ENCODE peak calls at places on chromosomes 5 and 9, in eight cellular contexts. X is breast epithelium, D is prostate gland, E is HCT116, A is sigmoid colon, H is vagina, C is endothelial cell of umbilical vein, M is stomach. V is an unnamed sample.

GRCh38 chr9:125258832-125259534 is 2.6 kb upstream of the GAPVD1 start:
- DNase-seq in X (no peak), D (no peak), E (no peak), A (no peak), H (no peak), C (no peak), M (no peak), V (no peak)

GRCh38 chr5:35815089-35815936 is 41.4 kb upstream of the IL7R start:
- DNase-seq in X (no peak), D (no peak), E (peak; percentile 2), A (no peak), H (no peak), C (peak; percentile 59), M (no peak), V (no peak)

GRCh38 chr9:34633851-34634550 is 3.6 kb downstream of the SIGMAR1 start:
- DNase-seq in X (peak; percentile 45), D (peak; percentile 53), E (no peak), A (peak; percentile 79), H (no peak), C (peak; percentile 64), M (peak; percentile 65), V (peak; percentile 66)

GRCh38 chr5:94524841-94525697 is 93.3 kb downstream of the KIAA0825 start:
- DNase-seq in X (no peak), D (peak; percentile 7), E (peak; percentile 32), A (no peak), H (no peak), C (peak; percentile 60), M (no peak), V (no peak)

GRCh38 chr5:179357036-179357435 is 11.8 kb upstream of the ADAMTS2 start:
- DNase-seq in X (no peak), D (no peak), E (no peak), A (no peak), H (no peak), C (no peak), M (no peak), V (no peak)

GRCh38 chr9:16628421-16628820 is 242.0 kb downstream of the BNC2 start:
- DNase-seq in X (no peak), D (no peak), E (no peak), A (no peak), H (no peak), C (no peak), M (no peak), V (no peak)

GRCh38 chr5:174719211-174719610 is 5.2 kb upstream of the MSX2 start:
- DNase-seq in X (no peak), D (no peak), E (no peak), A (no peak), H (no peak), C (no peak), M (no peak), V (no peak)

GRCh38 chr5:54610197-54610898 is 92.8 kb downstream of the SNX18 start:
- DNase-seq in X (no peak), D (no peak), E (no peak), A (no peak), H (no peak), C (peak; percentile 33), M (no peak), V (peak; percentile 13)

GRCh38 chr9:135130266-135130976 is 43.0 kb downstream of the OLFM1 start:
- DNase-seq in X (no peak), D (no peak), E (peak; percentile 63), A (no peak), H (no peak), C (no peak), M (peak; percentile 59), V (peak; percentile 43)

GRCh38 chr9:73780916-73781315 is 629.3 kb downstream of the ANXA1 start:
- DNase-seq in X (no peak), D (no peak), E (no peak), A (no peak), H (no peak), C (no peak), M (no peak), V (no peak)

GRCh38 chr9:134663753-134664415 is 22.3 kb downstream of the COL5A1 start:
- DNase-seq in X (no peak), D (no peak), E (no peak), A (peak; percentile 65), H (no peak), C (no peak), M (no peak), V (no peak)

GRCh38 chr5:177419045-177419444 is 7.4 kb upstream of the GRK6 start:
- DNase-seq in X (no peak), D (no peak), E (no peak), A (no peak), H (no peak), C (no peak), M (no peak), V (no peak)

GRCh38 chr9:126154182-126154827 is 172.3 kb upstream of the MVB12B start:
- DNase-seq in X (no peak), D (no peak), E (no peak), A (no peak), H (no peak), C (no peak), M (peak; percentile 19), V (no peak)

GRCh38 chr5:78628260-78629024 is 20.1 kb downstream of the LHFPL2 start:
- DNase-seq in X (no peak), D (no peak), E (no peak), A (no peak), H (no peak), C (no peak), M (no peak), V (no peak)

GRCh38 chr9:92882276-92882675 is 4.4 kb upstream of the ZNF484 start:
- DNase-seq in X (no peak), D (no peak), E (no peak), A (no peak), H (no peak), C (no peak), M (no peak), V (no peak)
- TF ChIP-seq POLR2AphosphoS5 in X (no peak), D (no peak), E (no peak), A (no peak), H (no peak), C (no peak), M (no peak), V (no peak)

GRCh38 chr5:50666261-50667078 is at the start of gene PARP8:
- DNase-seq in X (peak; percentile 31), D (peak; percentile 26), E (no peak), A (peak; percentile 78), H (no peak), C (no peak), M (peak; percentile 51), V (peak; percentile 52)
- TF ChIP-seq POLR2AphosphoS5 in X (no peak), D (no peak), E (peak; percentile 43), A (peak; percentile 30), H (no peak), C (no peak), M (no peak), V (no peak)

DNA sequence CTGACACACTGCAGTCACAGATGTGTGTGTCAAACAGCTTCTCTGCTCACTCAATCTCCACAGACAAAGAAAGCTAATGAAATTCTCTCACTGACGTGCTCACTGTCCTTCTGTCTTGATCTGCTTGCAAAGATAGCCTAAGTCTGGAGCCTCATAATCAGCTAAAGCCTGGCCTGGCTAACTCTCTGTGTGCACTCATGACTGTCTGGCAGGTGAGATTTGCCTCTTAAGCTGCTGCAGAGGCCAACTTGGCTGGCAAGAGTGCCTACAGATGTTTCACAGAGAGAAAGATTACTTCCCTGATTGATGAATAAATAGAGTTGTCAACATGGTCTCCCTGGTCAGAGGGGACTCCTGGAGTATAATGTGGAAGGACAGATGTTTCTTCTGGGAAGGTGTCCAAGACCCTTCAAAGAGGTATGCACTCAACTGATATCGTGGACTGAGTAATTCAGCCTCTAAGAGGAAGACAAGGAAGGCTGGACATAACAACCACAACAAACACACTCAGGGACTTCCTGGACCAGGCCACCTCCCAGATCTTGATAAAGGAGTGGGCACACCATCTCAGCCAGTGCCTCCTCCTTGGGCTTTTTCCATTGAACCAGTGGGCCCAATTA is 362.0 kb downstream of the SPOCK1 start:
- DNase-seq in X (no peak), D (no peak), E (no peak), A (no peak), H (no peak), C (peak; percentile 42), M (no peak), V (no peak)
- TF ChIP-seq POLR2AphosphoS5 in X (no peak), D (no peak), E (no peak), A (no peak), H (no peak), C (no peak), M (no peak), V (no peak)

GRCh38 chr5:136080483-136081180 is 51.8 kb downstream of the TGFBI start:
- DNase-seq in X (peak; percentile 66), D (peak; percentile 46), E (peak; percentile 63), A (peak; percentile 94), H (no peak), C (peak; percentile 96), M (peak; percentile 85), V (peak; percentile 90)
- TF ChIP-seq POLR2AphosphoS5 in X (no peak), D (peak; percentile 32), E (peak; percentile 76), A (peak; percentile 70), H (peak; percentile 27), C (peak; percentile 50), M (peak; percentile 75), V (peak; percentile 73)

GRCh38 chr5:58800410-58800809 is 217.5 kb downstream of the RAB3C start:
- DNase-seq in X (no peak), D (no peak), E (no peak), A (no peak), H (no peak), C (no peak), M (no peak), V (no peak)
- TF ChIP-seq POLR2AphosphoS5 in X (no peak), D (no peak), E (no peak), A (no peak), H (no peak), C (no peak), M (no peak), V (no peak)

GRCh38 chr5:91109634-91110033 is 273.5 kb downstream of the ARRDC3 start:
- DNase-seq in X (no peak), D (no peak), E (no peak), A (no peak), H (no peak), C (peak; percentile 40), M (no peak), V (no peak)

GRCh38 chr5:91114658-91115057 is 268.5 kb downstream of the ARRDC3 start:
- DNase-seq in X (no peak), D (no peak), E (no peak), A (no peak), H (no peak), C (peak; percentile 85), M (no peak), V (no peak)

GRCh38 chr5:91111473-91112238 is 271.5 kb downstream of the ARRDC3 start:
- DNase-seq in X (no peak), D (no peak), E (no peak), A (no peak), H (no peak), C (no peak), M (no peak), V (no peak)

DNA sequence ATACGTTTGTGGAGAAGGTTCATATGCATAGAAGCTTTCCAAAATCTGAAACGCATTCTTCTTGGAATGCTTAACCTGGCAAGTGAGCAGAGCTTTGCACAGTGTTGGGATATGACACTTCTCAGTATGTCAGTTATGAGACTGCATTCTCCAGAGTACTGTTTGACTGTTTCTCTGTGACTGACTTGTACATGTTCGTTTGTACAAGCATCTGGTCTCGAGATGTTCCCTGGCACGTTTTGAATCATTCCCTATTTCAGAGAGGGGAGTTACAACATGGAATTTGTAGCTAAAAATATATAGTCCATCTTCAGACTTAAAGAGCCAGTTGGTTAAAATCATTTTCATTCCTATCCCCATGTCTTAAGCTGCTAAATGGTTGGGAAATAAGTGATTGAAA is 272.4 kb downstream of the ARRDC3 start:
- DNase-seq in X (no peak), D (no peak), E (no peak), A (peak; percentile 71), H (no peak), C (no peak), M (no peak), V (no peak)
- TF ChIP-seq POLR2AphosphoS5 in X (no peak), D (peak; percentile 33), E (no peak), A (peak; percentile 39), H (peak; percentile 64), C (no peak), M (no peak), V (no peak)